ENCODE peak calls at places on chromosome 3, in five cellular contexts. B is endothelial cell; U is KBM-7; A is SHP77; P is stimulated activated CD8-positive, alpha-beta memory T cell treated with anti-CD3 and anti-CD28 coated beads, Interleukin-4, amount 100 ng/mL, for 24 hours. G is an unnamed sample.

GRCh38 chr3:174099724-174100123 is 702.2 kb downstream of the NLGN1 start:
- DNase-seq in A (no peak), U (no peak), B (no peak), P (no peak), G (no peak)

GRCh38 chr3:17320266-17320665 is 422.2 kb downstream of the TBC1D5 start:
- DNase-seq in U (no peak), P (no peak), A (no peak), B (no peak), G (no peak)

GRCh38 chr3:46593979-46594378 is 18.3 kb upstream of the FAM240A start:
- DNase-seq in U (no peak), P (no peak), A (no peak), B (no peak), G (no peak)

GRCh38 chr3:186219211-186219638 is 110.3 kb upstream of the ETV5 start:
- DNase-seq in U (no peak), A (no peak), B (no peak), P (no peak), G (no peak)

GRCh38 chr3:41040256-41040655 is 159.0 kb upstream of the CTNNB1 start:
- DNase-seq in A (no peak), B (no peak), P (no peak), U (no peak), G (no peak)

GRCh38 chr3:189392969-189393368 is 221.2 kb downstream of the TPRG1 start:
- DNase-seq in P (no peak), B (no peak), A (no peak), U (no peak), G (no peak)

GRCh38 chr3:8204846-8205624 is 296.6 kb upstream of the LMCD1 start:
- DNase-seq in U (no peak), B (no peak), P (no peak), A (no peak), G (no peak)

GRCh38 chr3:168081171-168081771 is 14.5 kb downstream of the GOLIM4 start:
- DNase-seq in A (no peak), U (no peak), B (no peak), P (no peak), G (no peak)

GRCh38 chr3:49553320-49553689 is 972 bp upstream of the BSN start:
- DNase-seq in P (no peak), A (no peak), B (no peak), U (no peak), G (no peak)

GRCh38 chr3:89000886-89001285 is 106.5 kb upstream of the EPHA3 start:
- DNase-seq in P (no peak), B (no peak), U (no peak), A (no peak), G (no peak)

GRCh38 chr3:184005981-184006507 is 11.6 kb downstream of the ABCC5 start:
- DNase-seq in B (peak), U (peak), P (no peak), A (peak), G (no peak)

GRCh38 chr3:106114220-106114619 is 245.4 kb upstream of the CBLB start:
- DNase-seq in B (no peak), U (no peak), A (no peak), P (no peak), G (no peak)

GRCh38 chr3:38992117-38992779 is 59.5 kb downstream of the SCN11A start:
- DNase-seq in P (no peak), B (no peak), A (no peak), U (no peak), G (no peak)

G was measured in H1.